ENCODE peak calls at places on chromosomes 16 and 17, in nine cellular contexts. T is GM23338, Y is MM.1S, Q is A549, W is lung, C is upper lobe of right lung, P is prostate gland, H is AG09309, J is activated B cell treated with CpG ODN at 0.5 μM for 24 hours. V is an unnamed sample.

GRCh38 chr17:76558210-76559095 is 18.6 kb downstream of the PRCD start:
- DNase-seq in T (no peak), Y (peak), Q (peak), W (no peak), C (no peak), P (no peak), H (no peak), J (no peak), V (no peak)

GRCh38 chr16:66292241-66292935 is 74.1 kb upstream of the CDH5 start:
- DNase-seq in T (no peak), Y (no peak), Q (no peak), W (no peak), C (no peak), P (no peak), H (no peak), J (no peak), V (no peak)

GRCh38 chr16:81261049-81261648 is 22.7 kb downstream of the BCO1 start:
- DNase-seq in T (peak), Y (no peak), Q (peak), W (no peak), C (no peak), P (no peak), H (no peak), J (no peak), V (peak)

GRCh38 chr17:74145756-74146155 is 57.7 kb upstream of the RPL38 start:
- DNase-seq in T (no peak), Y (no peak), Q (no peak), W (no peak), C (no peak), P (no peak), H (no peak), J (no peak), V (no peak)

GRCh38 chr17:81927145-81927652 is 336 bp downstream of the MAFG start:
- DNase-seq in T (no peak), Y (no peak), Q (no peak), W (no peak), C (no peak), P (no peak), H (no peak), J (no peak), V (peak)

GRCh38 chr16:30342751-30343490 is 12.2 kb downstream of the CD2BP2 start:
- DNase-seq in T (no peak), Y (no peak), Q (no peak), W (no peak), C (peak), P (no peak), H (no peak), J (no peak), V (no peak)

GRCh38 chr17:16977932-16978331 is 6.0 kb upstream of the TNFRSF13B start:
- DNase-seq in T (peak), Y (peak), Q (no peak), W (no peak), C (no peak), P (no peak), H (no peak), J (no peak), V (no peak)

GRCh38 chr17:5580367-5580766 is 3.9 kb downstream of the NLRP1 start:
- DNase-seq in T (no peak), Y (peak), Q (no peak), W (no peak), C (no peak), P (no peak), H (peak), J (no peak), V (no peak)

DNA sequence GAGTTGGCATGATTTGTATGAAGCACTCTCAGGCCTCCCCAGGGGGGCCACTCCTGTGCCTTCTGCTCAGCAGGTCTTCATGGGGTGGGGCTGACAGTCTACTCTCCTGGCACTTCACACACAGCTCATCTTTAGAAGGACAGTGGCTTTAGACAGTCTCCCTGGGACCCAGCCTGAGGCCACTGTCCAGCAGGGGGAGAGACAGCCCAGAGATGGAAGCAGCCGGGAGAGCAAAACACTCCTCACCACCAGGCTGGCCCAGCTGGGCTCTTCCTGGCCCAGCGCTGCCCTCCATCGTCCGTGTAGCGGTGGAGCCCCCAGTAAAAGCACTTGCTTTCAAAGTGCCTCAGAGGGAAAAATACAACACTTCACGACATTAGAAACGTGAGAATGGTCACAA is 62.0 kb upstream of the CRHR1 start:
- DNase-seq in T (peak), Y (no peak), Q (peak), W (no peak), C (no peak), P (no peak), H (no peak), J (no peak), V (no peak)
- TF ChIP-seq CTCF in T (peak), Y (no peak), Q (peak), W (no peak), C (no peak), P (peak), H (peak), J (no peak), V (no peak)

DNA sequence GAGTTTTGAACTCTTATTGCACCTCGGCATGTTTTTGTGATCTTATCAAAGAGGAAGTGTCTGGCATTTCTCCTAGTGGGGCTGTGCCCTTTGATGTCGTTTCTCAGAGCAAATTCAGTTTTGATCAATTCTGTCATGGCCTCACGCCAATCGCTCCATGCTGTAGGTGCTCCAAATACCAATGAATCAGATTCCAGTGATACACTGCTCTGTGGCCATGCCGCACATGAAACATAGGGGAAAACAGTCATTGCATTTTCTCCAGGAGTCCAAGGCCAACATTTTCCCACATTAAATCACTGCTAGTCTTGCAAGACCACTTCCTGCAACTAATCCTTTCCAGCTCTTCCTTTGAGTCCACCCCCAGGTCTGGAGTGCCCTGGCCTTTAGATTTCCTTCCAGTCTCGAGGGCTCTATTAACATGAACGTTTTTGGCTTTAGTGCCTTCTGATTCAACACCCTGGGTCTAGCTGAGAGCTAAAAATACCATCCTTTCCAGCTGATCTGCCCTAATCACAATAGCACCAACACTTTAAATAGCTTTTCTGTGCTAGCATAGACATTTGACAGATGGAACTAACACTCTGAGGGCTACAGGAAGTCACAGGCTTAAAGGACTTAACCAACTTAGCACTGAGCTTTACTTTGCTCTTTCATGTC is 18.2 kb upstream of the RASL10B start:
- DNase-seq in T (no peak), Y (peak), Q (no peak), W (no peak), C (no peak), P (no peak), H (peak), J (no peak), V (no peak)
- TF ChIP-seq CTCF in T (no peak), Y (no peak), Q (no peak), W (no peak), C (no peak), P (no peak), H (no peak), J (no peak), V (no peak)

DNA sequence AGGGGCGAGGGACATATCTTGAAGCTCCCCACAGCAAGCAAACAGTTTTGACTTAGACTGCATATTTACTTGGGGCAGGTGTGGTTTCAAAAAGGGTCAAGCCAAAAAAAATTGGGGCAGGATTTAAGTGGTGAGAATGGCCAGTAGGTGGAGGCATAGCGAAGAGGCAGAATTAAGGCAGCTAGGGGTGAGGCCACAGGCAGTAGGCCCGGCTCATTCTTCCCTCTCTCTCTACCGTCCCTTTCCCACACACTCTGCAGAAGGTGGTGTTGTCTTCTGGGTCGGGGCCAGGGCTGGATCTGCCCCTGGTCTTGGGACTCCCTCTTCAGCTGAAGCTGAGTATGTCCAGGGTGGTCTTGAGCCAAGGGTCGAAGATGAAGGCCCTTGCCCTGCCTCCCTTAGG is 2.6 kb downstream of the SHBG start:
- DNase-seq in T (peak), Y (peak), Q (peak), W (no peak), C (no peak), P (no peak), H (no peak), J (no peak), V (peak)
- TF ChIP-seq CTCF in T (peak), Y (peak), Q (peak), W (no peak), C (peak), P (peak), H (peak), J (no peak), V (peak)

DNA sequence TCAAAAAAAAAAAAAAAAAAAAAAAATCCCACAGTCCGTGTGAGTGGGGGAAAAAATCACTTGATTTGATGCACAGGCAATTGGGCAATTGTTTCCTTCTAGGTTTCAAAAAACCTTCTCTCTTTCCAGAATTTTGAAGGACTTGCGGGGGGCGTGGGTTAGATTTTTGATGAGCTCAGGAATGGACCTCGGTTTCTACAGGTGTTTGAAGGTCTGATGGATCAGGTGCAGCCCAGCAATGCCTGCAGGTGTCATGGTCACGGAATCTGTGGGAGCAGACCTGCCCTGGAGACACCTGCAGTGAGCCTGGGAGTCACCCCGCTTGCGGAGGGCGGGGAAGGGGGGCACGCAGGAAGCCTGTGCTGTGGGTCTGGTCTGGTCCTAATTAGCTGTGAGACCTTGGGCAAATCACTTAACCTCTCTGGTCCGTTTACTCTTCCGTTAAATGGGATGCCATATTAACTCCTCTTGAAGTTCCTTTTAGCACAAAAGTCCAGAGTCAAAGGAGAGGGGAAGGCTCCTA is 174.2 kb downstream of the IRF8 start:
- DNase-seq in T (no peak), Y (no peak), Q (no peak), W (no peak), C (peak), P (no peak), H (no peak), J (no peak), V (no peak)
- TF ChIP-seq CTCF in T (no peak), Y (no peak), Q (no peak), W (no peak), C (no peak), P (no peak), H (no peak), J (no peak), V (no peak)

DNA sequence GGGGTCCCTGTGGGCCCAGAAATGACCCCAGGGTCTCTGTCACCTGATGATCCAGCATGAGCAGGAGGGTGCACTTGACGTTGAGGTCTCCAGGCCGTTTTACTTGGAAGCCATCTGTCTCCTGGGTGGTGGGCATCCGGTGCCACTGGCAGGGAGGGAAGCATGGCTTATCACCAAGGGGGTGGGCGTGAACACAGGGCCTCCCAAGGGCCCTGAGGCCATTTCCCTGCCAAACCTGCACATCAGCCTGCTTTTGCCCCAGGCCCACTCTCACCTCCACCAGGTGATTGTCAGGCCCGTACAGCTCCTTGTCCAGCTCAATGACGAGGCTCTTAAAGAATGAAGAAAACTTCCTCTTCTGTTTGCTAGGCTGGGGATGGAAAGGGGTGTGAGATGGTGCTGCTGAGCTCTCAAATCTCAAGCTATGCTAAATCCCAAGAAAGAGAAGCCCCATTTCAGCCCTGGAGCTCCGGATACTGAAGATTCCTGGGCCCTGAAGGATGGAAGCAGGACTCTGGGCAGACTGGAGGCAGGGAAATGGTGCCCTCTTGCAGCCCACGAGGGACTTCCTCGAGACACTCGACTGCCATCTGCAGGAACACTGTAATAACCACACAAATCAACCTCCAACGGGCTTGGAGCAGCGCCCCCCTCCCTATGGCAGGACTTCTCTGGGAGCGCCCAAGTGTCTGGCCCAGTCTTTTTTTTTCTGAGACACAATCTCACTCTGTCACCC is 7.1 kb upstream of the FTSJ3 start:
- DNase-seq in T (peak), Y (peak), Q (peak), W (peak), C (no peak), P (peak), H (peak), J (no peak), V (peak)
- TF ChIP-seq CTCF in T (peak), Y (peak), Q (peak), W (peak), C (peak), P (peak), H (peak), J (no peak), V (peak)

GRCh38 chr16:10566613-10567012 is 13.8 kb downstream of the EMP2 start:
- DNase-seq in T (peak), Y (no peak), Q (no peak), W (no peak), C (no peak), P (no peak), H (no peak), J (no peak), V (no peak)
- TF ChIP-seq CTCF in T (peak), Y (peak), Q (no peak), W (no peak), C (no peak), P (no peak), H (no peak), J (no peak), V (peak)

GRCh38 chr16:48704710-48705109 is 94.7 kb upstream of the N4BP1 start:
- DNase-seq in T (no peak), Y (no peak), Q (no peak), W (no peak), C (no peak), P (no peak), H (no peak), J (no peak), V (no peak)
- TF ChIP-seq CTCF in T (no peak), Y (no peak), Q (no peak), W (no peak), C (no peak), P (no peak), H (no peak), J (no peak), V (no peak)